ENCODE peak calls at places on chromosomes 1 and 21, in eight cellular contexts. H is heart left ventricle; V is gastrocnemius medialis; X is psoas muscle; G is prostate gland; W is naive thymus-derived CD4-positive, alpha-beta T cell; T is CD4-positive, CD25-positive, alpha-beta regulatory T cell; K is effector memory CD4-positive, alpha-beta T cell. U is an unnamed sample.
A peak's percentile ranks its signal among the peaks of the same experiment; 100 is the strongest.

GRCh38 chr1:110927484-110928075 is 36.1 kb downstream of the LRIF1 start:
- DNase-seq in H (no peak), V (no peak), X (no peak), G (no peak), W (no peak), T (no peak), K (no peak), U (no peak)

GRCh38 chr1:33424205-33424604 is 6.7 kb downstream of the PHC2 start:
- DNase-seq in H (no peak), V (no peak), X (no peak), G (no peak), W (no peak), T (no peak), K (no peak), U (no peak)

GRCh38 chr1:11518791-11519628 is 40.1 kb downstream of the DISP3 start:
- DNase-seq in H (no peak), V (no peak), X (no peak), G (no peak), W (no peak), T (no peak), K (no peak), U (peak; percentile 47)

GRCh38 chr1:219412772-219413171 is 200.1 kb downstream of the ZC3H11B start:
- DNase-seq in H (no peak), V (no peak), X (no peak), G (no peak), W (no peak), T (no peak), K (no peak), U (no peak)

GRCh38 chr21:34072145-34073031 is 990 bp upstream of the MRPS6 start:
- DNase-seq in H (peak; percentile 68), V (peak; percentile 33), X (peak; percentile 72), G (peak; percentile 24), W (no peak), T (no peak), K (no peak), U (no peak)

GRCh38 chr21:35511298-35512162 is 462.4 kb upstream of the RUNX1 start:
- DNase-seq in H (no peak), V (no peak), X (no peak), G (no peak), W (no peak), T (no peak), K (no peak), U (no peak)

GRCh38 chr1:75614455-75615379 is 3.8 kb upstream of the SLC44A5 start:
- DNase-seq in H (peak; percentile 71), V (peak; percentile 9), X (peak; percentile 39), G (no peak), W (no peak), T (no peak), K (no peak), U (peak; percentile 85)

GRCh38 chr1:66641851-66642473 is 108.0 kb downstream of the SGIP1 start:
- DNase-seq in H (no peak), V (no peak), X (no peak), G (no peak), W (no peak), T (no peak), K (no peak), U (no peak)

DNA sequence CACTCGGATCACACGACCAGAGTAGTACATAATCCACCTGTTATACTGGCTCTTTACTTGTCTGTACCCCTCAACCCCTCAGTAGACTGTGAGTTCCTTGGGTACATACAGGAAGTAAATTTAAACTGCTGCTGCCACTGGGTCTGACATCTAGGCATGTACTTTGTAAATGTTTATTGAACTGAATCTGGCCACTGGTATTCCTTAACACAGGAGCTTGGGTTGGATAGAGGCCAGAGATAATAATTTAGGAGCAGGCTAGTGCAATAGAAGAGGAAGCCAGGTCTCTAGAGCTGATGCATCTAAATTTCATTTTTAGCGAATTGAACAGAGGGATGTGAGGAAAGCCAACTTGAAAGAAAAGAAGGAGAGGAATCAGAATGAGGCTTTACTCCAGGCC is 12.4 kb downstream of the TTC4 start:
- DNase-seq in H (no peak), V (no peak), X (no peak), G (no peak), W (no peak), T (no peak), K (no peak), U (no peak)
- H3K4me1 ChIP-seq in H (no peaks in the 10 kb centered on the region), V (no peaks in the 10 kb centered on the region), X (no peaks in the 10 kb centered on the region), G (no peaks in the 10 kb centered on the region), W (no peaks in the 10 kb centered on the region), T (no peaks in the 10 kb centered on the region), K (no peaks in the 10 kb centered on the region), U (no peaks in the 10 kb centered on the region)

GRCh38 chr1:62269439-62269838 is 49.8 kb downstream of the KANK4 start:
- DNase-seq in H (no peak), V (no peak), X (no peak), G (no peak), W (no peak), T (no peak), K (no peak), U (no peak)

GRCh38 chr1:62274496-62274895 is 44.7 kb downstream of the KANK4 start:
- DNase-seq in H (no peak), V (no peak), X (no peak), G (no peak), W (no peak), T (no peak), K (no peak), U (no peak)

GRCh38 chr1:62273953-62274352 is 45.3 kb downstream of the KANK4 start:
- DNase-seq in H (no peak), V (no peak), X (no peak), G (no peak), W (no peak), T (no peak), K (no peak), U (no peak)

GRCh38 chr1:62271137-62271536 is 48.1 kb downstream of the KANK4 start:
- DNase-seq in H (no peak), V (no peak), X (no peak), G (no peak), W (no peak), T (no peak), K (no peak), U (no peak)

DNA sequence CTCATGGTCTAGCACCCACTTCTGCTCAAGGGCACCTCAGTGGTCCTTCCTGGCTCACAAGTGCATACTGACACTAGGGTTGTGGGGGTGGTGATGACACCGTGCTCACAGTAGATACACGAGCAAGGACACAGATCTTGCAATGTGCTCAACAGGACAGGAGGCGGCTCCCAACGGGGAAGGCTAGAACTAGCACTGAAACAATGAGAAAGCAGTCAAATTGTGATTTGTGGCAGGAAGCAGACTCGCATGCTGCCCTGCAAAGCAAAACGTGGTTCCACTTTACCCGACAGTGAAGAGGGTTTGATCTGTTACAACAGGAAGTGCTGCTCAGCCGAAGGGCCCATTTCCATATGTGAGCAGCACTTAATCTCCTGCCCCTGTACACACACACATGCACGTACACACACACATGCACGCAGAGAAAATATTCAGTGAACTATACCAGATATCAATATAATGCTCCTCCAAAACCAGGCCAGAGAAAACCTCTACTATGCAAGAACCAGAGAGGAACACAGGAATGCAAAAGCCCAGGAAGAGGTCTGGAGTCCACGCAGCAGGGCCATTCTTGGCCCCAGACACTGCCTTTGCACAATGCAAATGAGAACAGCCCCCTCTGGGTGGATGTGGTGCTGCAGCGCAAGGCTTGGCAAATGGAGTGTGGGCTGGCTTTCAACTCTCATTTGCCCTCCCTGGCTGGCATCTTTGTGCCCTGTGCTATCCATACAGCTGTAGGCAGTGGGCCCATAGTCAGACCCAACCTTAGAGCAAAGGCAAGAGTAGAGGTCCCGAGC is 47.1 kb downstream of the KANK4 start:
- DNase-seq in H (no peak), V (no peak), X (no peak), G (no peak), W (peak; percentile 73), T (peak; percentile 69), K (peak; percentile 9), U (peak; percentile 79)
- H3K4me3 ChIP-seq in H (no peak overlapping the region), V (no peak overlapping the region), X (no peak overlapping the region), G (no peak overlapping the region), W (peak overlapping the region; percentile 25), T (peak overlapping the region; percentile 7), K (no peak overlapping the region), U (no peak overlapping the region)

DNA sequence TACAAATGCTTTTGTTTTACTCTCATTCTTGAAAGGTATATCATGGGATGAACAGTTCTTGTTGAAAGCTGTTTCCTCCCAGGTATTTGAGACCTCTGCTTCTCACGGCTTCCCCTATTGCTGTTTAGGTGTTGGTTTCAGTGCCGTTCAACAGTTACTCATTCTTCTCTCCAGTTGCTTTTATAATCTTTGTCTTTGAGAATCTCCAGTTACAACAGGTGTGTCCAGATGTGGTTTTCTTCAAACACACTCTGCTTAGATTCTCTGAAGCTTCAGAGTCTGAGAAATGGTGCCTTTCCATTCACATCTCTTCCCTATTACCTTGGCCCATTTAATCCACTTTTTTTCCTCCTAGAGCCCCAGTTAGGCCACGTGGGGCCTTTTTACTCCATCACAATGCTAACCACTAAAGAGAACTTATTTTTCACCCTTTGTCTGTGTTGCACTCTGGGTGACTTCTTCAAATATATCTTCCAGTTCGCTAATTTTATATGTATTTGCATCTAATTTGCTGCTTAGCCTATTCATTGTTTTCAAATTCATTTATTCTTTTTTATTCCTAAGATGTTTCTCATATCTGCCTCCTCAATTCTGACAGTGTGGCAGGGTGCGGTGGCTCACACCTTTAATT is 46.7 kb upstream of the SLC19A1 start:
- DNase-seq in H (no peak), V (no peak), X (no peak), G (no peak), W (no peak), T (no peak), K (no peak), U (no peak)
- H3K9me3 ChIP-seq in H (peaks cover 23% of the 10 kb centered on the region), V (peaks cover 2% of the 10 kb centered on the region), X (peaks cover 25% of the 10 kb centered on the region), G (no peaks in the 10 kb centered on the region), W (no peaks in the 10 kb centered on the region), T (peaks cover 21% of the 10 kb centered on the region), K (peaks cover 4% of the 10 kb centered on the region), U (peaks cover 16% of the 10 kb centered on the region)

DNA sequence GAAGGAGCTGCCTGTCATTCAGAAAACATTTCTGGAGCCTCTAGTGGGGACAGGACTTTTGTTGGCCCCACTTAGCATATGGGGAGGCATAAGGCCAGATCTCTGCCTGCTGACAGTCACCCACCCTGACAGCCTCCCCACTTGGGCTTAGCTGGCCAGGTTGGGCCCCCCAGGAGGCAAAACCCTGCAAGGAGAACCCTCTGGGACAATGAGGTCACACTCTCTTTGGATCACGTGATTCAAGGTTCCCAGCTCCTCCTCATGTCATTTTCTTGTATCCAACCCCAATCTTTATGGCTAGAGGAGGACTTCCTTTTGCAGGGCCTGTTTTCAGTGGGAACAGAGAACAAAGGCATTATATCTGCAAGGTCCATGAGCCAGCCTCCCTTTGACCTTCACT is 60.0 kb downstream of the NAV1 start:
- DNase-seq in H (no peak), V (no peak), X (no peak), G (no peak), W (no peak), T (no peak), K (no peak), U (peak; percentile 54)
- H3K4me1 ChIP-seq in H (peaks cover 55% of the 10 kb centered on the region), V (peaks cover 5% of the 10 kb centered on the region), X (no peaks in the 10 kb centered on the region), G (no peaks in the 10 kb centered on the region), W (no peaks in the 10 kb centered on the region), T (no peaks in the 10 kb centered on the region), K (no peaks in the 10 kb centered on the region), U (no peaks in the 10 kb centered on the region)

U was measured in spleen.